ENCODE peak calls at places on chromosomes 4 and X, in five cellular contexts. A is brain microvascular endothelial cell, N is adrenal gland, B is ascending aorta, G is lung. X is an unnamed sample.

GRCh38 chrX:9117851-9118250 is 83.9 kb upstream of the FAM9B start:
- DNase-seq in A (no peak), N (no peak), B (no peak), G (no peak), X (no peak)

GRCh38 chr4:105966046-105966445 is 70.8 kb downstream of the NPNT start:
- DNase-seq in A (peak; percentile 41), N (no peak), B (no peak), G (no peak), X (peak; percentile 69)

GRCh38 chr4:25993564-25994185 is 79.7 kb downstream of the SMIM20 start:
- DNase-seq in A (no peak), N (no peak), B (no peak), G (no peak), X (no peak)

GRCh38 chr4:123017636-123018390 is 95.4 kb upstream of the NUDT6 start:
- DNase-seq in A (peak; percentile 60), N (peak; percentile 30), B (no peak), G (no peak), X (no peak)

GRCh38 chrX:23062359-23062758 is 62.6 kb downstream of the DDX53 start:
- DNase-seq in A (no peak), N (no peak), B (no peak), G (no peak), X (no peak)

GRCh38 chr4:122783301-122784215 is 43.1 kb upstream of the FGF2 start:
- DNase-seq in A (peak; percentile 91), N (peak; percentile 29), B (peak; percentile 12), G (peak; percentile 64), X (peak; percentile 56)

GRCh38 chrX:49171752-49172279 is at the start of gene PLP2:
- DNase-seq in A (peak; percentile 29), N (peak; percentile 58), B (no peak), G (peak; percentile 51), X (peak; percentile 37)

GRCh38 chrX:17531500-17531899 is 156.5 kb downstream of the NHS start:
- DNase-seq in A (no peak), N (no peak), B (no peak), G (no peak), X (no peak)

GRCh38 chr4:40325406-40326019 is 9.6 kb upstream of the CHRNA9 start:
- DNase-seq in A (peak; percentile 53), N (peak; percentile 60), B (no peak), G (peak; percentile 54), X (peak; percentile 80)

GRCh38 chr4:39514888-39515401 is 12.3 kb downstream of the UGDH start:
- DNase-seq in A (no peak), N (peak; percentile 55), B (no peak), G (peak; percentile 72), X (no peak)

GRCh38 chr4:186169942-186170802 is 21.2 kb upstream of the CYP4V2 start:
- DNase-seq in A (no peak), N (no peak), B (no peak), G (no peak), X (no peak)
- TF ChIP-seq CTCF in A (peak; percentile 15), N (no peak), B (no peak), G (no peak), X (no peak)

GRCh38 chr4:7842384-7843279 is 97.0 kb downstream of the AFAP1 start:
- DNase-seq in A (peak; percentile 94), N (peak; percentile 78), B (peak; percentile 49), G (no peak), X (peak; percentile 99)
- H3K27ac ChIP-seq in A (peak overlapping the region; percentile 98), N (peak overlapping the region; percentile 96), B (peak overlapping the region; percentile 86), G (peak overlapping the region; percentile 72), X (no peak overlapping the region)

DNA sequence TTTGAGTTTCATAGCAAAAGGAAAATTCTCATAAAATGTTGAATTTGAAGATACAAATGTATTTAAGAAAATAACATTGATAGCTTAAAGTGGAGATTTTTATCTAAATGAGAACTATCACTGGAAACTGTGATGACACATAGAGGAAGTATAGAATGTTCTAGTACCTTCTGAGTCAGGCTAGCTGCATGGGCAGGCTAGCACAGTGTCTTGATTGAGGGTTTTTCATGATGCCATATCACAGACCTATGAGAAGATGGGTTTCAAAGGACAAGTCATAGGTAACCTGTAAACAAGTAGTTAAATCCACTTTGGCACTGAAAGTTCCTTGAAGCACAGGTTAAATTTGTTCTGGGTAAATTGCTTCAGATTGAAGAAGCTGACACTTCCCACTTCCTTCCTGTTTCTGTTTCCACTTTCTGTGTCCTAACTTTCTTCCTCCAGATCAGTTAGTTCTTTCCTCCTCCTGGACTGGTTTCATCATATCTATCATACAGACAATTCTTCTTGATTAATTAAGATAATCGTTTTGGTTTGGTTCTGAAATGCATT is 48.2 kb upstream of the CDKN2AIP start:
- DNase-seq in A (no peak), N (no peak), B (no peak), G (no peak), X (no peak)
- TF ChIP-seq CTCF in A (no peak), N (no peak), B (no peak), G (no peak), X (no peak)

GRCh38 chrX:21374163-21374993 is at the start of gene CNKSR2:
- DNase-seq in A (peak; percentile 1), N (peak; percentile 28), B (no peak), G (no peak), X (peak; percentile 78)
- H3K27ac ChIP-seq in A (no peak within 1 kb of the TSS), N (no peak within 1 kb of the TSS), B (peak within 1 kb of the TSS; percentile 28), G (peak within 1 kb of the TSS; percentile 31), X (no peak within 1 kb of the TSS)

DNA sequence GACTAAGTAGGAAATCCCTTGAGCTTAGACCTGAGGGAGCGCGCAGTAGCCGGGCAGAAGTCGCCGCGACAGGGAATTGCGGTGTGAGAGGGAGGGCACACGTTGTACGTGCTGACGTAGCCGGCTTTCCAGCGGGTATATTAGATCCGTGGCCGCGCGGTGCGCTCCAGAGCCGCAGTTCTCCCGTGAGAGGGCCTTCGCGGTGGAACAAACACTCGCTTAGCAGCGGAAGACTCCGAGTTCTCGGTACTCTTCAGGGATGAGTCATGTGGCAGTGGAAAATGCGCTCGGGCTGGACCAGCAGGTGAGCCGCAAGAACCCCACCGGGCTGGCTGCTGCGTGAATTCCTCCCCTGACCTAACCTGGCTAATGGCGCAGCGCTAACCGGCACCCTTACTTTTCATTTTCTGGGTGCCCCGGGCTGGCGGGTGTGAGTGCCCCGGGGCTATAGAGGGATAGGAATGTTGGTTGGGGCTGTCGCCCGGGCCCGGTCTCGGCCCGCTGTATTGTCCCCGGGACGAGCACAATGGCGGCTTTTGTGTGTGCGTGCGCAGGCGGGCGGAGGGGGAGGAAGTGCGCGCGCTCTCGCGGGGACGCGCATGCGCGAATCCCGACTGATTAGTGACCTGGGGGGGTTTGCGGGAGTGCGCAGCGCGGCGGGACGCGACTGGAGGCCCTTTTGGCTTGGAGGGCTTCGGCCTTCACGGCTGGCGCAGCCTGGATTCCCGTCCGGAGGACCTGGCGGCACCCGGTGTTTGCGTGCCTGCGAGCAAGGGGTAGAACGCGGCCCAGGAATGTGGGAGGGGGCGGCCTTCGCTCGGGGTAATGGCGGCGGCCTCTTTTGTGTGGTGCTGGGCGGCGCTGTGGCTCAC is at the start of gene DDX3X:
- DNase-seq in A (peak; percentile 87), N (peak; percentile 94), B (peak; percentile 67), G (peak; percentile 91), X (peak; percentile 87)
- TF ChIP-seq CTCF in A (peak; percentile 37), N (peak; percentile 36), B (peak; percentile 28), G (peak; percentile 1), X (no peak)

GRCh38 chr4:174538123-174538875 is 16.0 kb upstream of the HPGD start:
- DNase-seq in A (no peak), N (no peak), B (no peak), G (no peak), X (no peak)
- H3K27ac ChIP-seq in A (no peak overlapping the region), N (no peak overlapping the region), B (no peak overlapping the region), G (no peak overlapping the region), X (no peak overlapping the region)

DNA sequence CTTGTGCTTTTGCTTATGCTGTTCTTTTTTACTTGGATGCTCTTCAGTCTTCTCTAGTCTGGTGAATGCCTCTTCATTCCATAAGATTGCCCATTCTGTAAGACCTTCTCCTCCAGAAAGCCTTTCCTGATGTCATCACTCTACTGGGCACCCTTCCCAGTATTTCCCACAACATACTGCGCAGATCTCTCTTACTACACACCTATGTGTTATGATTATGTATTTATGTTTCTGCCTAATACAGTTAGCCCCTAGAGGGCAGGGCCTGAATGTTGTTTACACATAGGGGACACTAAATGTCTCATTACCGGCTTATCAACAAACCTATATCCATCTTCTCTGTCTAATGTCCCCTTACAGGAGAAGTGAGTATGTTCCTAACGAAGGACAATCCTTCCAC is 21.1 kb downstream of the AIFM1 start:
- DNase-seq in A (no peak), N (no peak), B (no peak), G (no peak), X (no peak)
- TF ChIP-seq CTCF in A (peak; percentile 13), N (no peak), B (no peak), G (no peak), X (peak; percentile 28)

DNA sequence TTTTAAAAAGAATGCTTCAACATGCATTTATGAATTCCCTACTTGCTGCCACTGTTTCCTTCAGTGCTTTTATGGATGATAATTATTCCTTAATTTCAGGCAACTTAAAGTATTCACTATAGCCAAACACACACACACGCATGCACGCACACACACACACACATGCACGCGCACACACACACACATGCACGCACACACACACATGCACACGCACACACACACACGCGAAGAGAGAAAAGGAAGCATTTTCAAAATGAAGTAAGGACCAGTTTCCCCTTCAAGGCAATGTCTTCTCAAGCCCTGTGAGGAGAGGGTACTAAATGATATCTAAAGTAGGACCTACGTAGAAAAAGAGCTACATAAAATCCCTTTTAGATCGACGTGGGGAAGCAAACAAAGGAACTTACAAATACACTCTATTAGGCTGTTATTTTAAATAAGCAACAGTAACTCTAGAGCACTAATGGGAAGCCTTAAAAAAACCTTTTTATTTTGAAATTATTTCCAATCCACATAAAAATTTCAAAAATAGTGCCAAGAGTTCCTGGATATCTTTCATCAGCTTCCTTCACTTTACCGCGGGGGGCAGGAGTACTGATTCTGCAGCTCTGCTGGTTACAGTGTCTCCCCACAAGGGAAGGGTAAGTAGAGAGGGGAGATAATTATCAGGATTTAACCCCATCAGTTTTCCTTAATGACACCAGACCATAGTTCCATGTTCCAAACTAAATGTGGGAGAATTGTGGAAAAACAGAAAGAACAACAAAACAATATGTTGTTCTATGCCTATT is 13.7 kb downstream of the IRF2 start:
- DNase-seq in A (no peak), N (no peak), B (no peak), G (no peak), X (no peak)
- H3K27ac ChIP-seq in A (no peak overlapping the region), N (no peak overlapping the region), B (no peak overlapping the region), G (no peak overlapping the region), X (no peak overlapping the region)

DNA sequence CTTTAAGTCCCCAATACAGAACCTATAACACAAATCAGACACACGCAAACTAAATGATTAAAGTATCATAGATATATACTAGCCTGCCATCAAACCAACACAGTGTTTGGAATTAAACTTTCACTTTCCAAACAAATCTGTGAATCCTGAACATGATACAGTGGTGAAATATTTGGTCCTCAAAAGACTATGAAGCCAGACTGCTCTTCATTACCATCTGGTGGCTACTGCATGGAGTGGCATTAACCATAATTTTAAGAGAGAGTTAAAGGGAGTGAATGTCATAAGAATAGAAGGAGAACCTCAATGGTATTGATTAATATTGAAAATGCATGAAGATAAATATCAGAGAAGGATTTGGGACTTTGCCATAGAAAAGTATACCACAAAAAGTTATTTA is 9.2 kb upstream of the GABRA4 start:
- DNase-seq in A (peak; percentile 31), N (no peak), B (no peak), G (no peak), X (no peak)
- TF ChIP-seq CTCF in A (peak; percentile 67), N (no peak), B (no peak), G (no peak), X (peak; percentile 34)

GRCh38 chr4:151799417-151800030 is 38.7 kb upstream of the GATB start:
- DNase-seq in A (no peak), N (no peak), B (no peak), G (no peak), X (no peak)
- H3K27ac ChIP-seq in A (no peak overlapping the region), N (no peak overlapping the region), B (no peak overlapping the region), G (no peak overlapping the region), X (no peak overlapping the region)

X was measured in cardiac muscle cell.